ENCODE peak calls at places on chromosomes 3 and 15, in seven cellular contexts. J, I, C, B, E, F and P are unnamed samples.

GRCh38 chr15:70555713-70556112 is 207.6 kb downstream of the UACA start:
- DNase-seq in J (no peak), I (no peak), C (no peak), B (peak), E (no peak), F (no peak), P (no peak)

GRCh38 chr3:141764946-141765345 is 1.7 kb downstream of the GRK7 start:
- DNase-seq in J (no peak), I (no peak), C (no peak), B (no peak), E (no peak), F (no peak), P (no peak)

GRCh38 chr3:108100906-108101305 is 10.1 kb upstream of the CD47 start:
- DNase-seq in J (no peak), I (no peak), C (no peak), B (no peak), E (no peak), F (no peak), P (no peak)

GRCh38 chr15:96331942-96332853 is 1.7 kb downstream of the NR2F2 start:
- DNase-seq in J (no peak), I (peak), C (no peak), B (no peak), E (no peak), F (no peak), P (peak)

GRCh38 chr15:49962044-49962602 is 156.9 kb downstream of the ATP8B4 start:
- DNase-seq in J (no peak), I (no peak), C (no peak), B (no peak), E (no peak), F (no peak), P (no peak)

GRCh38 chr15:75107905-75108838 is 84.8 kb downstream of the PPCDC start:
- DNase-seq in J (peak), I (peak), C (peak), B (peak), E (peak), F (peak), P (no peak)

GRCh38 chr3:20837676-20838302 is 651.8 kb upstream of the SGO1 start:
- DNase-seq in J (no peak), I (no peak), C (no peak), B (no peak), E (no peak), F (no peak), P (no peak)

GRCh38 chr3:9347887-9348286 is 15.0 kb upstream of the THUMPD3 start:
- DNase-seq in J (no peak), I (no peak), C (no peak), B (no peak), E (no peak), F (no peak), P (no peak)

GRCh38 chr15:72939855-72940631 is 112.2 kb upstream of the NEO1 start:
- DNase-seq in J (no peak), I (no peak), C (no peak), B (no peak), E (no peak), F (no peak), P (no peak)

GRCh38 chr15:80418892-80419537 is 14.8 kb downstream of the ARNT2 start:
- DNase-seq in J (peak), I (peak), C (no peak), B (no peak), E (peak), F (peak), P (peak)

GRCh38 chr3:29764059-29764458 is 483.2 kb downstream of the RBMS3 start:
- DNase-seq in J (no peak), I (no peak), C (no peak), B (no peak), E (no peak), F (no peak), P (no peak)